ENCODE peak calls at places on chromosomes 12 and 14, in six cellular contexts. V is adrenal gland, L is transverse colon, X is spleen, T is uterus, O is HCT116. E is an unnamed sample.

GRCh38 chr14:97523936-97524335 is 726.8 kb downstream of the VRK1 start:
- DNase-seq in L (no peak), T (no peak), V (no peak), X (no peak), O (peak), E (peak)

GRCh38 chr12:100348657-100349454 is 8.0 kb upstream of the SLC17A8 start:
- DNase-seq in X (no peak), L (no peak), V (no peak), O (peak), T (no peak), E (no peak)

GRCh38 chr12:72738811-72739210 is 466.6 kb downstream of the TRHDE start:
- DNase-seq in T (no peak), L (no peak), X (no peak), V (no peak), O (no peak), E (no peak)

GRCh38 chr12:102016472-102016871 is 45.3 kb downstream of the WASHC3 start:
- DNase-seq in L (no peak), O (no peak), T (no peak), X (no peak), V (no peak), E (no peak)

GRCh38 chr12:42981379-42981778 is 391.8 kb upstream of the PRICKLE1 start:
- DNase-seq in X (no peak), L (no peak), V (no peak), O (no peak), T (no peak), E (no peak)

GRCh38 chr12:109763201-109763841 is 49.7 kb downstream of the FAM222A start:
- DNase-seq in X (no peak), O (no peak), L (peak), V (peak), T (no peak), E (peak)

GRCh38 chr12:110638792-110639191 is 24.9 kb downstream of the TCTN1 start:
- DNase-seq in X (no peak), V (no peak), O (no peak), L (no peak), T (no peak), E (no peak)

GRCh38 chr12:93813972-93814821 is 137.0 kb downstream of the CRADD start:
- DNase-seq in L (peak), V (peak), X (no peak), O (no peak), T (peak), E (no peak)

GRCh38 chr14:96979611-96980074 is 182.5 kb downstream of the VRK1 start:
- DNase-seq in L (no peak), O (no peak), V (no peak), T (no peak), X (no peak), E (no peak)

GRCh38 chr14:104353921-104354701 is 215.7 kb downstream of the KIF26A start:
- DNase-seq in L (peak), X (peak), V (peak), O (no peak), T (peak), E (no peak)

GRCh38 chr12:53324113-53324778 is 2.8 kb upstream of the AAAS start:
- DNase-seq in X (peak), O (no peak), T (peak), V (no peak), L (peak), E (no peak)

GRCh38 chr12:114848661-114849060 is 164.7 kb upstream of the TBX3 start:
- DNase-seq in L (no peak), X (no peak), V (peak), T (no peak), O (no peak), E (no peak)

GRCh38 chr14:76472199-76472723 is 96.3 kb downstream of the ESRRB start:
- DNase-seq in O (no peak), V (no peak), L (no peak), T (no peak), X (no peak), E (no peak)

GRCh38 chr14:22650960-22651521 is 6.9 kb upstream of the OR6J1 start:
- DNase-seq in V (no peak), X (no peak), T (no peak), O (peak), L (no peak), E (no peak)

GRCh38 chr14:22650046-22650739 is 6.0 kb upstream of the OR6J1 start:
- DNase-seq in V (no peak), L (no peak), O (no peak), T (no peak), X (no peak), E (no peak)

GRCh38 chr14:22656226-22656625 is 12.1 kb upstream of the OR6J1 start:
- DNase-seq in V (no peak), X (no peak), L (no peak), O (no peak), T (no peak), E (no peak)

GRCh38 chr14:22651586-22651985 is 7.4 kb upstream of the OR6J1 start:
- DNase-seq in X (no peak), O (no peak), L (no peak), V (no peak), T (no peak), E (no peak)

DNA sequence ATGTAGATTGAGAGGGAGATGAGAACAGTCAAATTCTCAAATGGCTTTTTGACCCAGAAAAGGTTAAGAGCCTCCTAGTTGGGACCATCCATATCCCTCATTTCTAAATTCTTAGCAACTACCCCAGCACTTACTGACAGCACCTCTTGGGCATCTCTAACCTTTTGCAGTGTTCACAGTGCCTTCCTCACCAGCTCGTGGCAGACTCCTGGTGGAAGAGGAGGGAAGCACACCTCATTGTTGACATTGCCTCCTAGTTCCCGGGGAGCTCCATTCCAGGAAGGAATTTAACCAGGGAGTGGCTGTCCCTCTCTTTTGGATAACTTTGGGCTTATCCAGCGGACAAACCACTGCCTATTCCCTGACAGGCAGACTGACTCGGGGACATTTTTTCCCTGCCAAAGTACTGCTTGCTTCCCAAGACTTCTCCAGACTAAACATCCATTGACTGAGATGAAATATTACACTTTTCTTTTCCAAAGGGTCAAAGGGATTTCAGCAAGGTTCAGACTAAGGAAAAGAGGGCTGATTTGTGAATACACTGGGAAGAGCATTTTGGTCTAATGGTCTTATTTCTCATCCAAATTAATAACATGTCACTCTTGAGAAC is 9.0 kb upstream of the OR6J1 start:
- DNase-seq in L (peak), V (peak), O (peak), T (peak), X (no peak), E (peak)
- TF ChIP-seq POLR2A in L (no peak), V (no peak), O (no peak), T (no peak), X (no peak), E (no peak)

GRCh38 chr14:24188251-24189058 is at the start of gene IPO4:
- DNase-seq in X (peak), O (peak), V (peak), T (peak), L (peak), E (peak)
- TF ChIP-seq POLR2A in X (peak), O (peak), V (peak), T (peak), L (peak), E (peak)

GRCh38 chr12:69534389-69534822 is 50.9 kb upstream of the CCT2 start:
- DNase-seq in V (peak), O (peak), X (no peak), L (peak), T (peak), E (peak)
- TF ChIP-seq POLR2A in V (no peak), O (no peak), X (no peak), L (no peak), T (no peak), E (no peak)

GRCh38 chr12:14695685-14696084 is 714 bp downstream of the GUCY2C start:
- DNase-seq in L (peak), X (no peak), V (no peak), O (no peak), T (no peak), E (no peak)

GRCh38 chr12:14694145-14694544 is 2.3 kb downstream of the GUCY2C start:
- DNase-seq in L (no peak), V (no peak), O (no peak), T (no peak), X (no peak), E (no peak)

GRCh38 chr12:14693116-14693515 is 3.3 kb downstream of the GUCY2C start:
- DNase-seq in L (no peak), X (no peak), V (no peak), O (no peak), T (no peak), E (no peak)

GRCh38 chr12:14698555-14698954 is 2.2 kb upstream of the GUCY2C start:
- DNase-seq in L (no peak), T (no peak), O (no peak), V (no peak), X (no peak), E (no peak)

DNA sequence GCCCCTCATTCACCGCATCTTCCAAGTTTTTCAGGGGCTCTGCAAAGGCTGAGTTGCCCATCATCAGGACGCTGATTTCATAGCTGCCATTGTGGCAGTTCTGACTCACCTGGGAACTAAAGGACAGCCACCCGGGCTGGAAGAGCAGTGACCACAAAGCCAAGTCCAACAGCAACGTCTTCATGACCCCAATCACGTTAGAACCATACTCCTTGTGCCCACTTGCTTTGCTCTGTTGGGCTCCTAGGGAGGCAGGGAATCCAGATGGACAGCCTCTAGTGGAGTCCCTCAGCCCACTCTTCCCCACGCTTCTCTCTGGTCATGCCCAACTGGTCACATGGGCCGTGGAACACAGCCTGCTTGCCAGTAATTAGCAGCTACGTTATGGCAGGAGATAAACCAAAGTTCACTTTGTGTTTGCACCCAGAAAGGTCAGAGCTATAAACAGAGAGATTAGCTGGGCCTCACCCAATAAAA is at the start of gene GUCY2C:
- DNase-seq in X (no peak), L (peak), T (no peak), O (no peak), V (no peak), E (no peak)
- TF ChIP-seq POLR2A in X (no peak), L (peak), T (no peak), O (no peak), V (no peak), E (no peak)

GRCh38 chr14:67186369-67186768 is 2.9 kb upstream of the GARIN2 start:
- DNase-seq in V (no peak), T (no peak), O (no peak), L (no peak), X (no peak), E (no peak)

GRCh38 chr14:67188326-67188725 is 914 bp upstream of the GARIN2 start:
- DNase-seq in O (no peak), V (no peak), X (no peak), L (no peak), T (no peak), E (no peak)

GRCh38 chr14:67186789-67187188 is 2.5 kb upstream of the GARIN2 start:
- DNase-seq in V (no peak), X (no peak), O (peak), L (peak), T (no peak), E (no peak)

GRCh38 chr14:67187210-67187609 is 2.0 kb upstream of the GARIN2 start:
- DNase-seq in L (no peak), V (peak), O (peak), T (no peak), X (no peak), E (peak)

DNA sequence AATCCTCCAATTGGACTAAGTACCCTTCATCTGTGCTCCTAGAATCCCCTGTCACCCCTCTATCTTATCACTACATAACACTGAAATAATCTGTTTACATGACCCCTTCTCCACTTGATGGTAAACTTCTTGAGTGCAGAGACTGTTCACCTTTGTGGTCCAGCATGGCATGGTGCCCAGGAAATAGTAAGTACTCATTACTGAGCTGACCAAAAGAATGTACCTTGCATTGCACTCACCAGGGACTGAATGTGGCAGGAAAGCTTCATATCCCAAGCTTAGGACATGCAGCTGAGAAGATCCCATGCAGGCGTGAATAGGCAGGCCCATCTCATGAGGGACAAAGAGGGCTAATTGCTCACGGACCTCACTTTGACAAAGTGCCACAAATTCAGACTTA is 1.4 kb upstream of the GARIN2 start:
- DNase-seq in V (no peak), T (no peak), O (peak), X (no peak), L (no peak), E (no peak)
- TF ChIP-seq POLR2A in V (no peak), T (no peak), O (no peak), X (no peak), L (no peak), E (no peak)

GRCh38 chr12:2842948-2843347 is 8.1 kb upstream of the NRIP2 start:
- DNase-seq in V (no peak), L (no peak), T (no peak), X (no peak), O (no peak), E (no peak)

GRCh38 chr12:2844786-2845185 is 10.0 kb upstream of the NRIP2 start:
- DNase-seq in L (no peak), T (no peak), O (no peak), X (no peak), V (no peak), E (no peak)

GRCh38 chr12:2841056-2841455 is 6.2 kb upstream of the NRIP2 start:
- DNase-seq in T (no peak), L (no peak), X (no peak), O (no peak), V (no peak), E (no peak)

DNA sequence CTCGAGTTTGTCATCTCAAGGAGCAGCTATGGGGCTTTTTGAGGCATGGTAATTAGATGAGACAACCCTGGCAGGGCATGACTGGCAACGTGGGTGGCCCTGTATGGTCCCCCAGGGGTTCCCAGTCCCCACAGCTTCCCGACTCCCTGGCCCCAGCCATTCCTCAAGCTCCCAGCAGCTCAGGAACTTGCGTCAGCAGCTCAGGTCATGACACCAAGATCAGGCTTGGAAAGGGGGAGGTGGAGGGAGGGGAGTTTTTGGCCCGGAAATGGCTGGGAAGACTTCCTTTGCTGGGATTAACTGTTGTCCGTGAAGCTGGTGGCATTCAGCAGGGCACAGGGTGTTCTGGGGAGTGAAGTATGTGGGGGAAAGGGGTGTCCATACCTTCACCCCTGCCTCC is 10.4 kb upstream of the NRIP2 start:
- DNase-seq in L (no peak), V (no peak), O (no peak), X (no peak), T (peak), E (no peak)
- TF ChIP-seq POLR2A in L (no peak), V (no peak), O (no peak), X (no peak), T (no peak), E (no peak)

DNA sequence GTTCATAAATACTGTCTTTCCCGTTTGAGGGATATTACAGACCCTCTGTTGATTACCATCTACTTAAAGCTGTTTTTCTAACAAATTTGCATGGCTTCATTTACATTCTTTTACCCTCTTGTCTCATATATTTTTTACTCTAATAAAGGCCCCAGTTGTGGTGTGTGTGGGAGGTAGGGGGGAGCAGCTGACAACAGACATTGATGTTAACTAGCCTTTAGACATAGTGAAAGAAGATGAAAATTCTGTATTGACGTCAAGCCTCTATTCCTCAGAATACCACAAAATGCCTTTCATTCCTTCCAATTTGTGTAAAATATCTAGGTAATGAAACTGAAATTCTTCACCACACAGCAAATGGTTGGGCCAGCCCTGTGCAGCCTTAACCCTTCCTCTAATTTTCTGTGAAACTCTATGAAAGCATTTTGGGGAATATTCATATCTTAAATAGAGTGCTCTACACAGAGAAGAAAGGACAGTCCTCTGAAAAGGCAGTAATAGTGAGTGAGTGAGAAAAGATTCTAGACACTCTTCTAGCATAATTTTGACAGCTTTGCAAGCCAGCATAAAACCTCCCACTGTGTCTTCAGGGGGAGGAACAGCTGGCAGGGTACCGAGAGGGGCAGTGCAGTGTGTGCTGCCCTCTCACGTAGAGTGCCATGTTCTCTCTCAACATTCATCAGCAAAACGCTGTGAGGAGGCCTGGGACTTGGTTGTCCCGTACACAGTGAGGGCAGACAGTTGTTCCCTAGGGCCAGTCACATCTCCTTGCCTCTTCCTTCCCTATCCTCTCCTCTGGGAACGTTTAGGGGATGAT is 20.1 kb upstream of the CERS5 start:
- DNase-seq in L (no peak), T (no peak), O (no peak), V (no peak), X (no peak), E (no peak)
- TF ChIP-seq POLR2A in L (no peak), T (no peak), O (no peak), V (no peak), X (no peak), E (no peak)

GRCh38 chr12:51439330-51439729 is 14.7 kb downstream of the SLC4A8 start:
- DNase-seq in O (no peak), V (no peak), X (no peak), L (no peak), T (no peak), E (no peak)

GRCh38 chr12:51442324-51442723 is 17.7 kb downstream of the SLC4A8 start:
- DNase-seq in L (no peak), V (no peak), T (no peak), X (no peak), O (no peak), E (no peak)

GRCh38 chr12:51443573-51443972 is 18.9 kb downstream of the SLC4A8 start:
- DNase-seq in L (no peak), V (no peak), T (no peak), O (no peak), X (no peak), E (no peak)

GRCh38 chr12:51437471-51437870 is 12.8 kb downstream of the SLC4A8 start:
- DNase-seq in O (no peak), L (no peak), X (no peak), V (no peak), T (no peak), E (no peak)

GRCh38 chr12:51441583-51441982 is 17.0 kb downstream of the SLC4A8 start:
- DNase-seq in X (no peak), T (no peak), L (no peak), O (no peak), V (peak), E (no peak)
- TF ChIP-seq POLR2A in X (no peak), T (no peak), L (no peak), O (no peak), V (no peak), E (no peak)

GRCh38 chr12:16913832-16914490 is 308.0 kb upstream of the LMO3 start:
- DNase-seq in V (no peak), O (no peak), L (no peak), X (no peak), T (no peak), E (no peak)
- TF ChIP-seq POLR2A in V (no peak), O (no peak), L (no peak), X (no peak), T (no peak), E (no peak)

DNA sequence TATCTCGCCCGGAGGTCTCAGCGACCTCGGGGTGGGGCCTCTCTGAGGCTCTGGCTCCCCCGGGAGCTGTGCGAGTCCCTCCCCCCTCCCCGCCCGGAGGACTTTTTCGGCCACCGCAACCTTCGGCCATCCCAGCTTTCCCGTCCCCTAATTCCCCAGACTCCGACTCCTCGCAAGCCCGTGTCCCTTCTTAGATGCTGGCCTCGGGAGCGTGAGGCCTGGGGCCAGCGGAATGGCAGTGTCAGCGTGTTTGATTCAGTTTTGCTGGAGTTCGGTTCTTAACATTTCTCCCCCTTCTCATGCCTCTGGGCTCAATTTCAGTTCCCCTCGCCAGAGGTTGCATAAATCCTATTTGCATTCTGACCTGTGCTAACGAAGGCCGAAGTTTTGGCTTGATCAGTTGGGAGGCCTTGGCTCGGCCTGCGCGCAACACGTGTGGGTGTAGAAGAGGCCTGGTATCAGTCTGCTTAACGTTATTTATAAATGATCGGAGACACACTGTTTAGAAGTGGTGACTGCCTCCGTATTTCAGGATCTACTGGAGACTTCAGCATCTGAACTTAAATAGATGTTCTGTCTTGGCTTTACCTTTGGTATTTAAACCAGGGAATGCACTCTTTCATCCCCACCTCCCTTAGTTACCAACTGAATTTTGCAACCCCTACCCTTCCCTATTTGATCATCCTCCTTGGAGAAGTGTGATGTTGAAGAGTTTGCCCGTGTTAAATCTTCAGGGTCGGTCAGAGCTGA is 752 bp downstream of the HSP90B1 start:
- DNase-seq in V (peak), O (no peak), T (peak), L (peak), X (peak), E (no peak)
- TF ChIP-seq POLR2A in V (peak), O (no peak), T (no peak), L (no peak), X (no peak), E (no peak)